ENCODE peak calls at places on chromosomes 3 and 15, in ten cellular contexts. M, K, R, D, F, A, J, Z, T and U are unnamed samples.

GRCh38 chr3:112097378-112097777 is 11.2 kb downstream of the C3orf52 start:
- DNase-seq in M (peak; percentile 96), K (no peak), R (no peak), D (no peak), F (no peak), A (no peak), J (peak; percentile 97), Z (peak; percentile 91), T (peak; percentile 86), U (no peak)

GRCh38 chr15:96046620-96047240 is 283.8 kb upstream of the NR2F2 start:
- DNase-seq in M (no peak), K (no peak), R (no peak), D (no peak), F (no peak), A (no peak), J (peak; percentile 71), Z (no peak), T (peak; percentile 11), U (no peak)

GRCh38 chr15:31016446-31016915 is 25.1 kb upstream of the MTMR10 start:
- DNase-seq in M (no peak), K (no peak), R (no peak), D (no peak), F (no peak), A (no peak), J (peak; percentile 75), Z (no peak), T (no peak), U (no peak)

GRCh38 chr3:172856766-172857742 is 106.5 kb downstream of the ECT2 start:
- DNase-seq in M (peak; percentile 86), K (no peak), R (no peak), D (peak; percentile 88), F (no peak), A (no peak), J (no peak), Z (peak; percentile 66), T (no peak), U (no peak)

GRCh38 chr3:7282988-7283387 is 422.1 kb downstream of the GRM7 start:
- DNase-seq in M (no peak), K (no peak), R (no peak), D (no peak), F (no peak), A (no peak), J (no peak), Z (no peak), T (no peak), U (no peak)

GRCh38 chr3:11558461-11558903 is 85.2 kb downstream of the VGLL4 start:
- DNase-seq in M (no peak), K (no peak), R (no peak), D (no peak), F (no peak), A (no peak), J (no peak), Z (no peak), T (no peak), U (no peak)

GRCh38 chr15:70561885-70562284 is 201.5 kb downstream of the UACA start:
- DNase-seq in M (no peak), K (no peak), R (no peak), D (peak; percentile 4), F (no peak), A (no peak), J (no peak), Z (no peak), T (no peak), U (no peak)

GRCh38 chr15:90412356-90413194 is 24.5 kb downstream of the IQGAP1 start:
- DNase-seq in M (no peak), K (no peak), R (peak; percentile 29), D (no peak), F (no peak), A (peak; percentile 58), J (peak; percentile 56), Z (peak; percentile 72), T (peak; percentile 29), U (no peak)

GRCh38 chr3:37920156-37920686 is 58.5 kb downstream of the CTDSPL start:
- DNase-seq in M (no peak), K (no peak), R (no peak), D (no peak), F (no peak), A (no peak), J (no peak), Z (no peak), T (no peak), U (no peak)

GRCh38 chr3:193140381-193140780 is 100.6 kb upstream of the PLAAT1 start:
- DNase-seq in M (peak; percentile 8), K (no peak), R (no peak), D (no peak), F (no peak), A (peak; percentile 0), J (no peak), Z (no peak), T (no peak), U (no peak)

GRCh38 chr3:194812177-194812576 is 126.5 kb downstream of the FAM43A start:
- DNase-seq in M (no peak), K (no peak), R (no peak), D (peak; percentile 39), F (no peak), A (no peak), J (no peak), Z (no peak), T (no peak), U (no peak)

GRCh38 chr15:90968434-90968833 is 13.8 kb downstream of the RCCD1 start:
- DNase-seq in M (no peak), K (no peak), R (no peak), D (no peak), F (no peak), A (no peak), J (no peak), Z (no peak), T (no peak), U (no peak)

GRCh38 chr15:48059786-48060185 is 61.0 kb upstream of the SLC24A5 start:
- DNase-seq in M (no peak), K (no peak), R (no peak), D (no peak), F (no peak), A (peak; percentile 21), J (no peak), Z (no peak), T (peak; percentile 14), U (no peak)

GRCh38 chr3:24513463-24513862 is 18.8 kb upstream of the THRB start:
- DNase-seq in M (no peak), K (no peak), R (no peak), D (no peak), F (no peak), A (no peak), J (peak; percentile 69), Z (no peak), T (no peak), U (no peak)

GRCh38 chr3:55349851-55350250 is 137.3 kb downstream of the WNT5A start:
- DNase-seq in M (no peak), K (no peak), R (no peak), D (no peak), F (no peak), A (no peak), J (no peak), Z (no peak), T (no peak), U (no peak)